ENCODE peak calls at places on chromosomes 7 and 10, in four cellular contexts. T is H9, Z is IMR-90, G is mesenchymal stem cell. N is an unnamed sample.

GRCh38 chr7:18020138-18020715 is 7.4 kb downstream of the PRPS1L1 start:
- DNase-seq in T (no peak), Z (no peak), G (no peak), N (no peak)

GRCh38 chr7:50664461-50664922 is 99.3 kb upstream of the DDC start:
- DNase-seq in T (no peak), Z (peak; percentile 54), G (peak; percentile 84), N (no peak)

GRCh38 chr7:33673029-33673700 is 232.2 kb upstream of the BMPER start:
- DNase-seq in T (no peak), Z (no peak), G (no peak), N (no peak)

GRCh38 chr7:151572136-151572535 is 52.4 kb upstream of the RHEB start:
- DNase-seq in T (no peak), Z (no peak), G (no peak), N (no peak)

GRCh38 chr10:59336632-59337031 is 25.7 kb downstream of the FAM13C start:
- DNase-seq in T (no peak), Z (peak; percentile 74), G (peak; percentile 69), N (no peak)

GRCh38 chr7:78114993-78115392 is 316.4 kb downstream of the PHTF2 start:
- DNase-seq in T (no peak), Z (no peak), G (no peak), N (no peak)

GRCh38 chr10:130012129-130012528 is 48.1 kb upstream of the EBF3 start:
- DNase-seq in T (no peak), Z (no peak), G (no peak), N (no peak)

GRCh38 chr7:122305475-122306319 is 1.1 kb upstream of the FEZF1 start:
- DNase-seq in T (peak; percentile 55), Z (no peak), G (no peak), N (no peak)

GRCh38 chr7:74222851-74223710 is 13.3 kb downstream of the LAT2 start:
- DNase-seq in T (no peak), Z (no peak), G (no peak), N (no peak)

GRCh38 chr10:32377458-32378370 is 30.8 kb upstream of the EPC1 start:
- DNase-seq in T (no peak), Z (peak; percentile 45), G (peak; percentile 65), N (peak; percentile 8)

GRCh38 chr10:123687758-123688157 is 21.6 kb downstream of the GPR26 start:
- DNase-seq in T (peak; percentile 66), Z (no peak), G (no peak), N (no peak)

GRCh38 chr7:116439856-116440549 is 59.5 kb upstream of the CAV2 start:
- DNase-seq in T (no peak), Z (no peak), G (no peak), N (no peak)

GRCh38 chr7:4399596-4399995 is 282.5 kb upstream of the FOXK1 start:
- DNase-seq in T (no peak), Z (no peak), G (no peak), N (no peak)

GRCh38 chr7:26603631-26604030 is 260.8 kb downstream of the SKAP2 start:
- DNase-seq in T (peak; percentile 70), Z (no peak), G (peak; percentile 9), N (no peak)

GRCh38 chr7:138755331-138755747 is 42.5 kb upstream of the TMEM213 start:
- DNase-seq in T (no peak), Z (no peak), G (no peak), N (no peak)
- H3K18ac ChIP-seq in T (no peak overlapping the region), Z (no peak overlapping the region), G (no peak overlapping the region), N (no peak overlapping the region)

GRCh38 chr10:104092749-104093148 is 7.1 kb upstream of the COL17A1 start:
- DNase-seq in T (no peak), Z (no peak), G (no peak), N (no peak)
- H4K8ac ChIP-seq in T (no peak overlapping the region), Z (no peak overlapping the region), G (no peak overlapping the region), N (no peak overlapping the region)

DNA sequence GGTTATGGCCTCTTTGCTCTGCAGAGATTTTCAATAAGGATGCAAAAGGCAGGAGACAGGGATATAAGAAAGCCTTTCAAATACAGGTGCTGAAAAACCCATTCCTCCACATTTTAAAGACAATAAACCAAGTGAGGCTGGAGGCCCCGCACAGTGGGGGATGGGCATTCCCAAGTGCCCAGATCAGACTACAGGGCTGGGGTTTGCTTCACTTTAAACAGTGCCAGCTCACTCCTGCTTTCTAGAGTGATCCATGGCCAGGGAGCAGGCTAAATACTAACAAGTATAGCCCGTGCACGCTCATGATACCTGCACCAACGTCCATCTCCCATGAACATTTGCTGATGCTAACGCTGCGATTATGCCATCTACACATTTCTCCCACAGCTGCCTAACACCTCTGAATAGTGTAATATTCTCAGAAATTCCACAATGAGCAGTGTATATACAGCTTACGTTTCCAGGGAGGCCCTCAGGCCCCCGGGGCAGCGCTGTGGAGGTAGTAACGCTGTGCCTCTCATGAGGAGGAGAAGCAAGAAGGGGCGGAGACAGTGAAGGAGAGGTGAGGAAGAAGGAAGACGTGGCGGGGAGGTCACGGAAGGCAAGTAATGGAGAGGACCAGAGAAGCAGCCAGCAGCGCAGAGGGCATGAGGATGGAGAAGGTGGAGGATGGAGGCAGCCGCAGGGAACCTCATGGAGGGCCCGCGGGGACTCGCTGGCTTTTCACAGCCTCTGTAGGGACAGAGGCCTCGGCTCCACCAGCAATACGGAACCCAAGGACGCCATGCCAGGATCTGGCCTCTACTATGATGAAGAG is 141.7 kb downstream of the USP6NL start:
- DNase-seq in T (peak; percentile 67), Z (no peak), G (no peak), N (no peak)
- H3K18ac ChIP-seq in T (peak overlapping the region; percentile 43), Z (no peak overlapping the region), G (no peak overlapping the region), N (peak overlapping the region; percentile 74)

GRCh38 chr7:30796105-30796869 is 25.1 kb downstream of the MINDY4 start:
- DNase-seq in T (no peak), Z (peak; percentile 85), G (peak; percentile 69), N (no peak)

GRCh38 chr7:30799206-30799975 is 28.2 kb downstream of the MINDY4 start:
- DNase-seq in T (no peak), Z (peak; percentile 93), G (peak; percentile 89), N (no peak)

GRCh38 chr7:30795161-30795943 is 24.1 kb downstream of the MINDY4 start:
- DNase-seq in T (no peak), Z (no peak), G (no peak), N (no peak)

GRCh38 chr7:30799976-30800661 is 28.9 kb downstream of the MINDY4 start:
- DNase-seq in T (no peak), Z (no peak), G (peak; percentile 15), N (no peak)

GRCh38 chr7:30797294-30798040 is 26.2 kb downstream of the MINDY4 start:
- DNase-seq in T (no peak), Z (no peak), G (peak; percentile 22), N (no peak)
- H4K8ac ChIP-seq in T (no peak overlapping the region), Z (peak overlapping the region; percentile 89), G (peak overlapping the region; percentile 55), N (no peak overlapping the region)

GRCh38 chr10:1109795-1110673 is 53.8 kb downstream of the WDR37 start:
- DNase-seq in T (peak; percentile 83), Z (peak; percentile 87), G (peak; percentile 88), N (peak; percentile 53)
- H3K18ac ChIP-seq in T (peak overlapping the region; percentile 24), Z (no peak overlapping the region), G (peak overlapping the region; percentile 34), N (peak overlapping the region; percentile 25)

GRCh38 chr10:71371750-71372166 is 25.0 kb upstream of the CDH23 start:
- DNase-seq in T (no peak), Z (no peak), G (no peak), N (no peak)

GRCh38 chr10:71370031-71370430 is 26.7 kb upstream of the CDH23 start:
- DNase-seq in T (no peak), Z (no peak), G (no peak), N (no peak)

GRCh38 chr10:71375954-71376353 is 20.8 kb upstream of the CDH23 start:
- DNase-seq in T (no peak), Z (no peak), G (no peak), N (no peak)

GRCh38 chr10:71374481-71375233 is 22.1 kb upstream of the CDH23 start:
- DNase-seq in T (no peak), Z (no peak), G (no peak), N (no peak)

GRCh38 chr10:71372882-71373495 is 23.7 kb upstream of the CDH23 start:
- DNase-seq in T (no peak), Z (no peak), G (no peak), N (no peak)
- H4K8ac ChIP-seq in T (no peak overlapping the region), Z (no peak overlapping the region), G (no peak overlapping the region), N (no peak overlapping the region)

GRCh38 chr7:23247602-23248335 is 1.2 kb downstream of the GPNMB start:
- DNase-seq in T (peak; percentile 52), Z (no peak), G (peak; percentile 22), N (no peak)
- H3K18ac ChIP-seq in T (no peak overlapping the region), Z (no peak overlapping the region), G (peak overlapping the region; percentile 75), N (peak overlapping the region; percentile 67)

GRCh38 chr7:141362580-141363435 is 188.4 kb upstream of the AGK start:
- DNase-seq in T (no peak), Z (peak; percentile 29), G (peak; percentile 75), N (no peak)
- H4K8ac ChIP-seq in T (no peak overlapping the region), Z (no peak overlapping the region), G (no peak overlapping the region), N (no peak overlapping the region)

GRCh38 chr7:150368884-150369739 is 490 bp downstream of the REPIN1 start:
- DNase-seq in T (peak; percentile 89), Z (peak; percentile 67), G (peak; percentile 93), N (peak; percentile 72)
- H3K18ac ChIP-seq in T (peak overlapping the region; percentile 97), Z (peak overlapping the region; percentile 85), G (peak overlapping the region; percentile 98), N (peak overlapping the region; percentile 98)

N was measured in neuronal stem cell.